ENCODE peak calls at places on chromosomes 5 and 9, in four cellular contexts. One of them, this sample, is unnamed.

GRCh38 chr5:67243349-67243748 is 46.8 kb upstream of the CD180 start:
- DNase-seq in thyroid gland: no peak
- DNase-seq in AG04450: no peak
- DNase-seq in ovary: no peak
- DNase-seq in this sample: no peak

GRCh38 chr9:113568481-113569321 is 105.2 kb downstream of the RGS3 start:
- DNase-seq in AG04450: no peak
- DNase-seq in thyroid gland: no peak
- DNase-seq in ovary: no peak
- DNase-seq in this sample: no peak

GRCh38 chr5:138179277-138179857 is 455 bp downstream of the KIF20A start:
- DNase-seq in thyroid gland: no peak
- DNase-seq in ovary: no peak
- DNase-seq in AG04450: no peak
- DNase-seq in this sample: no peak

GRCh38 chr5:61167382-61167781 is 5.1 kb upstream of the SMIM15 start:
- DNase-seq in thyroid gland: peak; percentile 48
- DNase-seq in ovary: no peak
- DNase-seq in AG04450: no peak
- DNase-seq in this sample: no peak

GRCh38 chr5:34564706-34565235 is 91.4 kb upstream of the RAI14 start:
- DNase-seq in thyroid gland: peak; percentile 5
- DNase-seq in ovary: peak; percentile 62
- DNase-seq in AG04450: no peak
- DNase-seq in this sample: no peak

GRCh38 chr5:36632363-36632664 is 25.9 kb downstream of the SLC1A3 start:
- DNase-seq in thyroid gland: no peak
- DNase-seq in AG04450: no peak
- DNase-seq in ovary: no peak
- DNase-seq in this sample: no peak

GRCh38 chr5:39521945-39522590 is 97.3 kb upstream of the DAB2 start:
- DNase-seq in AG04450: no peak
- DNase-seq in thyroid gland: no peak
- DNase-seq in ovary: no peak
- DNase-seq in this sample: no peak

GRCh38 chr9:14312721-14313377 is 1.1 kb downstream of the NFIB start:
- DNase-seq in AG04450: no peak
- DNase-seq in ovary: peak; percentile 45
- DNase-seq in thyroid gland: peak; percentile 58
- DNase-seq in this sample: no peak

GRCh38 chr5:7015586-7016256 is 302.5 kb downstream of the TENT4A start:
- DNase-seq in AG04450: no peak
- DNase-seq in thyroid gland: no peak
- DNase-seq in ovary: no peak
- DNase-seq in this sample: no peak

GRCh38 chr9:87722393-87722792 is 3.5 kb upstream of the CTSL start:
- DNase-seq in thyroid gland: no peak
- DNase-seq in ovary: no peak
- DNase-seq in AG04450: no peak
- DNase-seq in this sample: no peak

GRCh38 chr5:140151068-140151718 is 23.8 kb upstream of the CYSTM1 start:
- DNase-seq in ovary: no peak
- DNase-seq in thyroid gland: no peak
- DNase-seq in AG04450: no peak
- DNase-seq in this sample: no peak

GRCh38 chr5:74289238-74289637 is 351.3 kb downstream of the ENC1 start:
- DNase-seq in thyroid gland: no peak
- DNase-seq in AG04450: no peak
- DNase-seq in ovary: no peak
- DNase-seq in this sample: no peak

GRCh38 chr5:41967401-41967800 is 42.3 kb downstream of the FBXO4 start:
- DNase-seq in ovary: no peak
- DNase-seq in thyroid gland: no peak
- DNase-seq in AG04450: no peak
- DNase-seq in this sample: no peak

GRCh38 chr5:122715095-122715494 is 59.8 kb upstream of the SNX2 start:
- DNase-seq in ovary: no peak
- DNase-seq in AG04450: no peak
- DNase-seq in thyroid gland: no peak
- DNase-seq in this sample: no peak

GRCh38 chr5:142657446-142657845 is 28.4 kb downstream of the FGF1 start:
- DNase-seq in ovary: no peak
- DNase-seq in AG04450: no peak
- DNase-seq in thyroid gland: no peak
- DNase-seq in this sample: no peak

GRCh38 chr5:31952034-31952433 is 222.1 kb downstream of the GOLPH3 start:
- DNase-seq in AG04450: no peak
- DNase-seq in thyroid gland: no peak
- DNase-seq in ovary: no peak
- DNase-seq in this sample: no peak

GRCh38 chr9:106890621-106891020 is 27.7 kb downstream of the ZNF462 start:
- DNase-seq in AG04450: no peak
- DNase-seq in ovary: no peak
- DNase-seq in thyroid gland: no peak
- DNase-seq in this sample: no peak

GRCh38 chr5:93280518-93280917 is 300.5 kb downstream of the NR2F1-AS1 start:
- DNase-seq in ovary: no peak
- DNase-seq in thyroid gland: no peak
- DNase-seq in AG04450: no peak
- DNase-seq in this sample: no peak

GRCh38 chr5:173988554-173989431 is at the start of gene C5orf47:
- DNase-seq in ovary: no peak
- DNase-seq in AG04450: no peak
- DNase-seq in thyroid gland: no peak
- DNase-seq in this sample: no peak

GRCh38 chr5:96922452-96923244 is 13.2 kb upstream of the LNPEP start:
- DNase-seq in ovary: no peak
- DNase-seq in thyroid gland: no peak
- DNase-seq in AG04450: no peak
- DNase-seq in this sample: no peak

GRCh38 chr5:141402553-141403328 is at the start of gene PCDHGA9:
- DNase-seq in ovary: no peak
- DNase-seq in AG04450: no peak
- DNase-seq in thyroid gland: peak; percentile 44
- DNase-seq in this sample: no peak

DNA sequence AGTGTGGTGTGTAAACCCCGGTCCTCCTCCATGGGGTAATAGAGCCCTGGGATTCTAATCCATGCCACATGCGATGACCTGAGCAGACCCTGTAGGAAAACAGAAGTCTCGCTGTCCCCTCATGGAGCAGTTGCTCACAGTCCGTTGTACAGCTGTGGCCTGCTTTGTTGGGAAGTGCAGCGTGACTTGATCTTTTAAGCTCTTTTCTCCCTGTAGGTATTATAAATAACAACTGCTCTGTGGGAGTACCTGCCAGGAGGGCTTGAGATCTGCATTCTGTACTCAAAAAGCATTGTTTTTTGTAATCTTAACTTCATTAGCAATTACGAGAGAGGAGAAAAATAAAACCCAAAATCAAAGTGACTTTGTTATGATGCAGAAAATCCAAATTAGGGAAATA is 17.3 kb downstream of the MEGF10 start:
- DNase-seq in thyroid gland: no peak
- DNase-seq in AG04450: no peak
- DNase-seq in ovary: no peak
- DNase-seq in this sample: no peak
- H3K27ac ChIP-seq in thyroid gland: no peak overlapping the region
- H3K27ac ChIP-seq in AG04450: no peak overlapping the region
- H3K27ac ChIP-seq in ovary: no peak overlapping the region
- H3K27ac ChIP-seq in this sample: no peak overlapping the region

DNA sequence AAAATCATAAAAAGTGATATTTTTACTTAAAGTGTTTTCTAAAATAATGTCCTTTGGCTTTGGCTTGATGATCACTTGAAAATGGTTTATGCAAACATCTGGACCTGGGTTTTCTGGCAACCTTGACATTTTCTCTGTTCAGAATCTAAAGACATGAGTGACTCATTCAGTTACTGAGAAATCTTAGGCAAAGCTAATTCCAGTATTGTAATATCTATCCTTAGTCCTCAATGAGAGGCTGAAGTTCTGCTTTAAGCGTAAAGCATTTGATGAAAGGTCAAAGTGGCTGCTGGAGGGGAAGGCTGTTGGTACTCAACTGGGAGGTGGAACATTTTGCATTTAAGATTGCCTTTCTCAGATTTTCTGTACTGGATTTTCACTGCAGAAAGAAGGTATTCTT is 2.3 kb downstream of the MAN2A1 start:
- DNase-seq in AG04450: no peak
- DNase-seq in ovary: no peak
- DNase-seq in thyroid gland: no peak
- DNase-seq in this sample: no peak
- TF ChIP-seq CTCF in AG04450: no peak
- TF ChIP-seq CTCF in ovary: no peak
- TF ChIP-seq CTCF in thyroid gland: no peak
- TF ChIP-seq CTCF in this sample: no peak

GRCh38 chr5:176178789-176179188 is 59.4 kb upstream of the SIMC1 start:
- DNase-seq in ovary: no peak
- DNase-seq in AG04450: no peak
- DNase-seq in thyroid gland: no peak
- DNase-seq in this sample: no peak

GRCh38 chr5:176181271-176181855 is 56.9 kb upstream of the SIMC1 start:
- DNase-seq in AG04450: no peak
- DNase-seq in thyroid gland: peak; percentile 84
- DNase-seq in ovary: no peak
- DNase-seq in this sample: no peak

GRCh38 chr5:176183321-176184074 is 54.7 kb upstream of the SIMC1 start:
- DNase-seq in thyroid gland: peak; percentile 34
- DNase-seq in AG04450: no peak
- DNase-seq in ovary: no peak
- DNase-seq in this sample: no peak

GRCh38 chr5:176180339-176180738 is 57.9 kb upstream of the SIMC1 start:
- DNase-seq in thyroid gland: no peak
- DNase-seq in AG04450: no peak
- DNase-seq in ovary: peak; percentile 53
- DNase-seq in this sample: no peak

DNA sequence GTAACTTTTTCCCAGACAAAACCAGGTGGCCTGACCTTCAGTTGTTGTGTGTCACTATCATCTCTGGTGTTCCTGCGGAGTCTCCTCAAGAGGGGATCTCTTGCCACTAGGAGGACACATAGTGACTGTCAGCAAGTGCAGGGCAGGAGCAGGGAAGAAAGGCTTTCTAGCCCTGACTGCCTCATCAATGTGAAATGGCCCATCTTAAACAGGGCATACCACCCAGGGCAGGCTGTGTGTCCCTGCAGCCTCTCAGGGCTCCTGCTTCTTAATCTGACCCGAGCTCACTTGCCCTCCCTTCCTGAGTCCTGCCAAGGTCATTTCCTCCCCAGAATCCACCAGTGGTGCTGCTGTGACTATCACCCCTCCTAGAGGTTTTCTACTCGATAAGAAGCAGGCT is 57.4 kb upstream of the SIMC1 start:
- DNase-seq in AG04450: no peak
- DNase-seq in ovary: peak; percentile 66
- DNase-seq in thyroid gland: peak; percentile 26
- DNase-seq in this sample: no peak
- H3K27ac ChIP-seq in AG04450: no peak overlapping the region
- H3K27ac ChIP-seq in ovary: peak overlapping the region; percentile 65
- H3K27ac ChIP-seq in thyroid gland: peak overlapping the region; percentile 64
- H3K27ac ChIP-seq in this sample: no peak overlapping the region

GRCh38 chr9:128420651-128421473 is at the start of gene CERCAM:
- DNase-seq in AG04450: no peak
- DNase-seq in thyroid gland: peak; percentile 64
- DNase-seq in ovary: peak; percentile 69
- DNase-seq in this sample: peak; percentile 55
- TF ChIP-seq CTCF in AG04450: peak; percentile 13
- TF ChIP-seq CTCF in thyroid gland: no peak
- TF ChIP-seq CTCF in ovary: no peak
- TF ChIP-seq CTCF in this sample: no peak

GRCh38 chr9:98865284-98865683 is 57.8 kb downstream of the GALNT12 start:
- DNase-seq in ovary: no peak
- DNase-seq in thyroid gland: no peak
- DNase-seq in AG04450: no peak
- DNase-seq in this sample: no peak
- H3K27ac ChIP-seq in ovary: no peak overlapping the region
- H3K27ac ChIP-seq in thyroid gland: no peak overlapping the region
- H3K27ac ChIP-seq in AG04450: no peak overlapping the region
- H3K27ac ChIP-seq in this sample: no peak overlapping the region

DNA sequence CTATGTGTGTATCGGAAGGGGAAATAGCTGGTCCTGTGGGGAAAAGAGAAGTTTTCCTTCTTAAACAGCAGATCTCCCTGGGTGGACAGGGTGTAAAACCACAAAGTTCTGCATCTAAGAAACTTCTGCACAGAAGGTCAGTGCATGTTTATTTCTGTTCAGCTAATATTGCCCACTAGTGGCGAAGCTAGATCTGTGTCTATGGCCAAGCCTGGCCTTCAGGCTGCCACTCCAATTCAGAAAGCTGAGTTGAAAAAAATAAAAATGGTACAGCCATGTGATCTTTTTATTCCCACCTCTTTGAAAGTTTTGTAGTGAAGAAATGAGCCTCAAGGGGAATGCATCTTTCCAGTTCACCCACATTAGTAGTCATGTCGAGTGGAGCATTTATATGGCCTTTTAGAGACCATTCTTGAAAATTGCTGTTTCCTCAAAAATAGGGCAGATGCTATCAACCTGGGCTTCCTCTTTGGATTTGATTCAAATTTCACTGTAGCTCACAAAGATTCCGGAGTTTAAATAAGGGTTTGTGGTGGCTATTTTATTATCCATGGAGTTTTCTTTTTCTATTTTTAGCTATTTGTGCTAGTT is 488.0 kb downstream of the PRELID2 start:
- DNase-seq in AG04450: peak; percentile 13
- DNase-seq in ovary: no peak
- DNase-seq in thyroid gland: no peak
- DNase-seq in this sample: no peak
- TF ChIP-seq CTCF in AG04450: peak; percentile 75
- TF ChIP-seq CTCF in ovary: no peak
- TF ChIP-seq CTCF in thyroid gland: peak; percentile 36
- TF ChIP-seq CTCF in this sample: peak; percentile 22

DNA sequence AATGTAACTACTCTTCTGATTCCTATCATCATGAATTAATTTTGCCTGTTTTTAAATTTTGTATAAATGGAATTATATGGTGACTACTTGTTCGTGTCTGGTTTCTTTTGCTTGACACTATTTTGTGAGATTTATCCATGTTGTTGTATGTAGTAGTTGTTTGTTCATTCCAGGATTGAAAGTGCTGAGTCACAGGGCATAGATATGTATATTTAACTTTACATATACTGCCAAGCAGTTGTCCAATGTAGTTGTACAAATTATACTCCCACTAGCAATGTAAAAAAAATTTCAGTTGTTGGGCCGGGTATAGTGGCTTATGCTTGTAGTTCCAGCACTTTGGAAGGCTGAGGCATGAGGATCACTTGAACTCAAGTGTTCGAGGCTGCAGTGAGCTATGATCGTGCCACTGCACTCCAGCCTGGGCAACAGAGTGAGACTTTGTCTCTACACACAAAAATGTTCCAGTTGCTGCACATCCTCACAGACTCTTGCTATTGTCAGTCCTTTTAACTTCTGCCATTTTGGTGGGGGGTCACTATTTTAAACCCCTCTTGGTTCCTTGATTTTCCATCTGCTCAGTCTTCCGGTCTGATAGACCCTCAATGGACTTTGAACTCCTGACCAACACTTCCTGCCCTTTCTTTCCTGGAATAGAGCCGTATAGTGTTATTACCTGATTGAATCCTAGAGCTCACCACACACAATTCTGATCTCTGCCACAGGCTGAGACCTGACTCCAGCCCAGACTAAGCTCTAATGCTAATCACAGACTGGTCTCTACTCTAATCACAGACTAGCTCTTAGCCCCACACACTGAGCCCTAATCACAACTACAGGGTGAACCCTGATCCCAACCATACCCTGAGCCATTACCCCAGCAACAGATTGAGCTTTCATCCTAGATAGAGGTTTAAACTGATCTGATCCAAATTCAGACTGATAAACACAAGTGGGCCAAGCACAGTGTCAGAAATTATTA is 69.2 kb upstream of the MELK start:
- DNase-seq in AG04450: no peak
- DNase-seq in thyroid gland: no peak
- DNase-seq in ovary: no peak
- DNase-seq in this sample: no peak
- H3K27ac ChIP-seq in AG04450: no peak overlapping the region
- H3K27ac ChIP-seq in thyroid gland: no peak overlapping the region
- H3K27ac ChIP-seq in ovary: no peak overlapping the region
- H3K27ac ChIP-seq in this sample: no peak overlapping the region

This sample was measured in left lung.